ENCODE peak calls at places on chromosomes 1 and 21, in five cellular contexts. One of them, this sample, is unnamed.
A peak's percentile ranks its signal among the peaks of the same experiment; 100 is the strongest.

GRCh38 chr1:178490967-178491366 is 5.8 kb downstream of the CLEC20A start:
- DNase-seq in heart left ventricle: no peak
- DNase-seq in cardiac muscle cell: no peak
- DNase-seq in substantia nigra: no peak
- DNase-seq in CD8-positive, alpha-beta memory T cell: no peak
- DNase-seq in this sample: no peak

GRCh38 chr1:25952851-25953401 is 44.9 kb downstream of the PAFAH2 start:
- DNase-seq in heart left ventricle: peak; percentile 66
- DNase-seq in substantia nigra: no peak
- DNase-seq in CD8-positive, alpha-beta memory T cell: no peak
- DNase-seq in cardiac muscle cell: no peak
- DNase-seq in this sample: no peak

GRCh38 chr1:53076721-53077598 is 14.9 kb downstream of the PODN start:
- DNase-seq in heart left ventricle: no peak
- DNase-seq in cardiac muscle cell: no peak
- DNase-seq in substantia nigra: no peak
- DNase-seq in CD8-positive, alpha-beta memory T cell: no peak
- DNase-seq in this sample: no peak

GRCh38 chr1:151282883-151283725 is 1.0 kb downstream of the ZNF687 start:
- DNase-seq in heart left ventricle: peak; percentile 41
- DNase-seq in substantia nigra: peak; percentile 28
- DNase-seq in cardiac muscle cell: peak; percentile 58
- DNase-seq in CD8-positive, alpha-beta memory T cell: peak; percentile 16
- DNase-seq in this sample: peak; percentile 43

GRCh38 chr21:38985423-38986378 is 180.0 kb downstream of the ETS2 start:
- DNase-seq in heart left ventricle: peak; percentile 74
- DNase-seq in CD8-positive, alpha-beta memory T cell: no peak
- DNase-seq in cardiac muscle cell: no peak
- DNase-seq in substantia nigra: no peak
- DNase-seq in this sample: no peak

GRCh38 chr1:56709269-56709880 is 64.3 kb downstream of the PRKAA2 start:
- DNase-seq in cardiac muscle cell: peak; percentile 71
- DNase-seq in substantia nigra: no peak
- DNase-seq in CD8-positive, alpha-beta memory T cell: no peak
- DNase-seq in heart left ventricle: no peak
- DNase-seq in this sample: no peak

GRCh38 chr1:209505044-209505443 is 78.5 kb upstream of the CAMK1G start:
- DNase-seq in CD8-positive, alpha-beta memory T cell: no peak
- DNase-seq in heart left ventricle: no peak
- DNase-seq in cardiac muscle cell: no peak
- DNase-seq in substantia nigra: no peak
- DNase-seq in this sample: no peak

GRCh38 chr1:208090776-208091291 is 153.3 kb downstream of the PLXNA2 start:
- DNase-seq in cardiac muscle cell: no peak
- DNase-seq in substantia nigra: no peak
- DNase-seq in heart left ventricle: no peak
- DNase-seq in CD8-positive, alpha-beta memory T cell: no peak
- DNase-seq in this sample: no peak

GRCh38 chr21:45328198-45329087 is 40.7 kb upstream of the POFUT2 start:
- DNase-seq in substantia nigra: no peak
- DNase-seq in CD8-positive, alpha-beta memory T cell: no peak
- DNase-seq in cardiac muscle cell: no peak
- DNase-seq in heart left ventricle: no peak
- DNase-seq in this sample: no peak
- H3K27ac ChIP-seq in substantia nigra: no peak overlapping the region
- H3K27ac ChIP-seq in CD8-positive, alpha-beta memory T cell: no peak overlapping the region
- H3K27ac ChIP-seq in cardiac muscle cell: peak overlapping the region; percentile 34
- H3K27ac ChIP-seq in heart left ventricle: no peak overlapping the region
- H3K27ac ChIP-seq in this sample: no peak overlapping the region

GRCh38 chr1:227167276-227167829 is 150.9 kb downstream of the CDC42BPA start:
- DNase-seq in substantia nigra: no peak
- DNase-seq in CD8-positive, alpha-beta memory T cell: no peak
- DNase-seq in cardiac muscle cell: no peak
- DNase-seq in heart left ventricle: no peak
- DNase-seq in this sample: no peak

GRCh38 chr1:227155688-227156087 is 162.6 kb downstream of the CDC42BPA start:
- DNase-seq in CD8-positive, alpha-beta memory T cell: no peak
- DNase-seq in heart left ventricle: no peak
- DNase-seq in cardiac muscle cell: no peak
- DNase-seq in substantia nigra: no peak
- DNase-seq in this sample: no peak

GRCh38 chr1:227166559-227166958 is 151.7 kb downstream of the CDC42BPA start:
- DNase-seq in CD8-positive, alpha-beta memory T cell: no peak
- DNase-seq in substantia nigra: no peak
- DNase-seq in heart left ventricle: no peak
- DNase-seq in cardiac muscle cell: no peak
- DNase-seq in this sample: no peak

DNA sequence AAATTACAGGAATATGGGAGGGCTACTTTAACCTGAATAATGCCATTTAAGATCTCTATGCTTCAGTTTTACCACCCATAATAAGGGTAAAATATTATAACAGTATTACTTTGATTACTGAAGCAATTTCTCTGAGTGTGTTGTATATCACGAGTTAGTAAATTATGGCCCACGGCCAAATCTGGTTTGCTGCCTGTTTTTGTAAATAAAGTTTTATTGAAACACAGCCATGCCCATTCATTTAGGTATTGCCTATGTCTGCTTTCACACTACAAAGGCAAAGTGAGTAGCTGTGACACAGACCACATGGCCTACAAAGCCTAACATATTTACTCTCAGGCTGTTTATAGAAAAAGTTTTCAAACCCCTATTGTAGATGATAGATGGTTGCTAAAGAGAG is 156.8 kb downstream of the CDC42BPA start:
- DNase-seq in CD8-positive, alpha-beta memory T cell: no peak
- DNase-seq in heart left ventricle: no peak
- DNase-seq in substantia nigra: no peak
- DNase-seq in cardiac muscle cell: no peak
- DNase-seq in this sample: no peak
- H3K27ac ChIP-seq in CD8-positive, alpha-beta memory T cell: no peak overlapping the region
- H3K27ac ChIP-seq in heart left ventricle: no peak overlapping the region
- H3K27ac ChIP-seq in substantia nigra: no peak overlapping the region
- H3K27ac ChIP-seq in cardiac muscle cell: no peak overlapping the region
- H3K27ac ChIP-seq in this sample: no peak overlapping the region

GRCh38 chr1:181485276-181486097 is 2.2 kb downstream of the CACNA1E start:
- DNase-seq in heart left ventricle: no peak
- DNase-seq in CD8-positive, alpha-beta memory T cell: no peak
- DNase-seq in cardiac muscle cell: peak; percentile 82
- DNase-seq in substantia nigra: no peak
- DNase-seq in this sample: no peak
- H3K27ac ChIP-seq in heart left ventricle: no peak overlapping the region
- H3K27ac ChIP-seq in CD8-positive, alpha-beta memory T cell: no peak overlapping the region
- H3K27ac ChIP-seq in cardiac muscle cell: no peak overlapping the region
- H3K27ac ChIP-seq in substantia nigra: no peak overlapping the region
- H3K27ac ChIP-seq in this sample: no peak overlapping the region

GRCh38 chr1:44803062-44803311 is 2.8 kb downstream of the PLK3 start:
- DNase-seq in CD8-positive, alpha-beta memory T cell: no peak
- DNase-seq in heart left ventricle: no peak
- DNase-seq in substantia nigra: no peak
- DNase-seq in cardiac muscle cell: no peak
- DNase-seq in this sample: no peak
- H3K27ac ChIP-seq in CD8-positive, alpha-beta memory T cell: no peak overlapping the region
- H3K27ac ChIP-seq in heart left ventricle: peak overlapping the region; percentile 51
- H3K27ac ChIP-seq in substantia nigra: peak overlapping the region; percentile 76
- H3K27ac ChIP-seq in cardiac muscle cell: peak overlapping the region; percentile 53
- H3K27ac ChIP-seq in this sample: peak overlapping the region; percentile 81

DNA sequence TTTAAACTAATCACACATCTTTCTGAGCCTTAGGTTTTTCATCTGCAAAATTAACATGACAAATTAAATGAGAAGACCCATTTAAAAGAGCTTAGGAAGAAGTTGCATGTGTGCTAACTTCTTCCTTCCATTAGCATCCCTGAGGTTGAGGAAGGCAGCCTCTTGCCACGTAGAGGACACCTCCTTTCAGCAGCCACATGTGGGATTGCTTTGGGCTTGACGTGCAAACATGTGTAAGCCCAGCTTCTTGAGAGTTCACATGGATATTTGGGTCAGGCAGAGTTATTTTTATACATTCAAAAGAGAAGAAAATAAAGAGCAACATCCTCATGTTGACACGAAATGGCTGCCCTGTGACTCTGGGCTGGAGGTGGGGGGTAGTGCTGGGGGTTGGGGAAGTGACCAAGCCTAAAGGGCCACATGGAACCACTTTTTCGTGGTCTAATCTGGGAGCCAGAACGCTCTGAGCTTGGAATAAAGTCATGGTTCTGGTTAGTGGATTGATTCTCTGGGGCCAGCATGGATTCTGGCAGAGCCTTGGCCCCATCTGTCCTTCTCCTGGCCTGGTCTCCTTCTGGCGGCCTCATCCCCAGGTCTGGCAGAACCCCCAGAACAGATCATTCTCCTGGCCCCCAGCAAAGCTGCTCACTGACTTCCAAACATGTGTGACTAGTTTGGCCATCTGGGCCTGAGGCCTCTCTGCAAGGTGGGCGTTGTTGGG is 137.1 kb upstream of the USP24 start:
- DNase-seq in cardiac muscle cell: no peak
- DNase-seq in CD8-positive, alpha-beta memory T cell: no peak
- DNase-seq in substantia nigra: no peak
- DNase-seq in heart left ventricle: peak; percentile 42
- DNase-seq in this sample: no peak
- H3K27ac ChIP-seq in cardiac muscle cell: no peak overlapping the region
- H3K27ac ChIP-seq in CD8-positive, alpha-beta memory T cell: no peak overlapping the region
- H3K27ac ChIP-seq in substantia nigra: no peak overlapping the region
- H3K27ac ChIP-seq in heart left ventricle: peak overlapping the region; percentile 20
- H3K27ac ChIP-seq in this sample: no peak overlapping the region

DNA sequence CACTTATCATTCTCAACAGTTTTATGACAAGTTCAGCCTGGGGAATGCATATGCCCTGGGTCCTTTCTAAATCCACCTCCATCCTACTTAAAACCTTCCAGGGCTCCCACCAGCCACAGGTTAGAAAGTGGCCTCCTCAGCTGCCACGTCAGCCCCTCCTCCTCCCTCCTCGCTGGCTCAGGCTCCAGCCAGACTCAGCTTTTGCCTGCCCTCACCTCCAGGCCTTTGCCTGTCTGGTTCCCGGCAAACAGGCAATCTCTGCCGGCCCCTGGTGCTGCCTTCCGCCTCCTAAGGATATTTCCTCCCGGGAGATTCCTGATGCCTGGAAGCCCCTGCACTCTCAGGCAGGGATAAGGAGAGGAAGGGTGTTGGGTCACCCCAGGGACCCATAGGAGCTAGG is 9.5 kb downstream of the RHBG start:
- DNase-seq in CD8-positive, alpha-beta memory T cell: no peak
- DNase-seq in heart left ventricle: no peak
- DNase-seq in substantia nigra: no peak
- DNase-seq in cardiac muscle cell: no peak
- DNase-seq in this sample: no peak
- H3K27ac ChIP-seq in CD8-positive, alpha-beta memory T cell: no peak overlapping the region
- H3K27ac ChIP-seq in heart left ventricle: no peak overlapping the region
- H3K27ac ChIP-seq in substantia nigra: no peak overlapping the region
- H3K27ac ChIP-seq in cardiac muscle cell: no peak overlapping the region
- H3K27ac ChIP-seq in this sample: no peak overlapping the region

GRCh38 chr1:35226546-35226945 is 33.6 kb upstream of the SFPQ start:
- DNase-seq in substantia nigra: no peak
- DNase-seq in cardiac muscle cell: no peak
- DNase-seq in heart left ventricle: no peak
- DNase-seq in CD8-positive, alpha-beta memory T cell: no peak
- DNase-seq in this sample: no peak

GRCh38 chr1:35223109-35223630 is 30.2 kb upstream of the SFPQ start:
- DNase-seq in substantia nigra: no peak
- DNase-seq in cardiac muscle cell: no peak
- DNase-seq in CD8-positive, alpha-beta memory T cell: no peak
- DNase-seq in heart left ventricle: no peak
- DNase-seq in this sample: no peak

GRCh38 chr1:35220976-35221375 is 28.0 kb upstream of the SFPQ start:
- DNase-seq in heart left ventricle: no peak
- DNase-seq in CD8-positive, alpha-beta memory T cell: no peak
- DNase-seq in cardiac muscle cell: peak; percentile 12
- DNase-seq in substantia nigra: no peak
- DNase-seq in this sample: peak; percentile 6

GRCh38 chr1:35222322-35223108 is 29.6 kb upstream of the SFPQ start:
- DNase-seq in cardiac muscle cell: no peak
- DNase-seq in CD8-positive, alpha-beta memory T cell: no peak
- DNase-seq in substantia nigra: no peak
- DNase-seq in heart left ventricle: no peak
- DNase-seq in this sample: no peak
- H3K27ac ChIP-seq in cardiac muscle cell: no peak overlapping the region
- H3K27ac ChIP-seq in CD8-positive, alpha-beta memory T cell: no peak overlapping the region
- H3K27ac ChIP-seq in substantia nigra: no peak overlapping the region
- H3K27ac ChIP-seq in heart left ventricle: no peak overlapping the region
- H3K27ac ChIP-seq in this sample: no peak overlapping the region

This sample was measured in PC-9.